ENCODE peak calls at places on chromosome 3, in four cellular contexts. T is A549, W is HAP-1, S is WTC11. G is an unnamed sample.

GRCh38 chr3:174170248-174170647 is 688.9 kb upstream of the NAALADL2 start:
- DNase-seq in T (no peak), W (no peak), S (no peak), G (peak; percentile 73)

GRCh38 chr3:187717572-187717971 is 15.2 kb upstream of the RTP2 start:
- DNase-seq in T (no peak), W (no peak), S (no peak), G (no peak)

GRCh38 chr3:118110196-118110595 is 924.5 kb downstream of the IGSF11 start:
- DNase-seq in T (no peak), W (no peak), S (no peak), G (no peak)

GRCh38 chr3:98530676-98531075 is 1.1 kb upstream of the GPR15 start:
- DNase-seq in T (no peak), W (no peak), S (no peak), G (no peak)

GRCh38 chr3:27533718-27534578 is 49.8 kb upstream of the SLC4A7 start:
- DNase-seq in T (peak; percentile 98), W (peak; percentile 58), S (peak; percentile 77), G (no peak)

GRCh38 chr3:111936191-111936841 is 42.5 kb upstream of the ABHD10 start:
- DNase-seq in T (peak; percentile 48), W (no peak), S (no peak), G (no peak)

GRCh38 chr3:60645801-60646200 is 605.5 kb downstream of the FHIT start:
- DNase-seq in T (no peak), W (no peak), S (no peak), G (no peak)

GRCh38 chr3:128788268-128788869 is 62.4 kb downstream of the RAB7A start:
- DNase-seq in T (no peak), W (no peak), S (no peak), G (no peak)

G was measured in WERI-Rb-1.